ENCODE peak calls at places on chromosomes 11 and 22, in four cellular contexts. One of them, this sample, is unnamed.

GRCh38 chr11:61384271-61385242 is 7.8 kb upstream of the TMEM216 start:
- DNase-seq in fibroblast of pulmonary artery: peak; percentile 42
- DNase-seq in mucosa of descending colon: no peak
- DNase-seq in neural progenitor cell: peak; percentile 36
- DNase-seq in this sample: no peak

GRCh38 chr11:60786811-60787567 is 1.9 kb downstream of the MS4A10 start:
- DNase-seq in fibroblast of pulmonary artery: peak; percentile 93
- DNase-seq in mucosa of descending colon: peak; percentile 61
- DNase-seq in neural progenitor cell: no peak
- DNase-seq in this sample: peak; percentile 85

GRCh38 chr11:61683116-61683515 is 2.9 kb downstream of the DAGLA start:
- DNase-seq in fibroblast of pulmonary artery: no peak
- DNase-seq in mucosa of descending colon: peak; percentile 44
- DNase-seq in neural progenitor cell: no peak
- DNase-seq in this sample: no peak

GRCh38 chr22:40050258-40050657 is 55.5 kb downstream of the FAM83F start:
- DNase-seq in fibroblast of pulmonary artery: no peak
- DNase-seq in mucosa of descending colon: no peak
- DNase-seq in neural progenitor cell: no peak
- DNase-seq in this sample: no peak

GRCh38 chr11:67396587-67397398 is 4.9 kb downstream of the PPP1CA start:
- DNase-seq in fibroblast of pulmonary artery: no peak
- DNase-seq in mucosa of descending colon: no peak
- DNase-seq in neural progenitor cell: no peak
- DNase-seq in this sample: no peak

GRCh38 chr11:74466916-74467885 is at the start of gene KCNE3:
- DNase-seq in fibroblast of pulmonary artery: peak; percentile 49
- DNase-seq in mucosa of descending colon: peak; percentile 84
- DNase-seq in neural progenitor cell: peak; percentile 40
- DNase-seq in this sample: no peak

GRCh38 chr11:64862914-64863313 is 15.5 kb downstream of the EHD1 start:
- DNase-seq in fibroblast of pulmonary artery: no peak
- DNase-seq in mucosa of descending colon: no peak
- DNase-seq in neural progenitor cell: no peak
- DNase-seq in this sample: no peak

GRCh38 chr11:65545853-65546216 is 12.3 kb downstream of the LTBP3 start:
- DNase-seq in fibroblast of pulmonary artery: no peak
- DNase-seq in mucosa of descending colon: peak; percentile 60
- DNase-seq in neural progenitor cell: no peak
- DNase-seq in this sample: no peak

GRCh38 chr22:22709719-22710445 is 65.5 kb downstream of the GGTLC2 start:
- DNase-seq in fibroblast of pulmonary artery: no peak
- DNase-seq in mucosa of descending colon: no peak
- DNase-seq in neural progenitor cell: peak; percentile 67
- DNase-seq in this sample: no peak

GRCh38 chr11:67316882-67317364 is 13.6 kb downstream of the SSH3 start:
- DNase-seq in fibroblast of pulmonary artery: peak; percentile 66
- DNase-seq in mucosa of descending colon: no peak
- DNase-seq in neural progenitor cell: no peak
- DNase-seq in this sample: no peak

GRCh38 chr11:116219171-116219635 is 553.6 kb downstream of the BUD13 start:
- DNase-seq in fibroblast of pulmonary artery: no peak
- DNase-seq in mucosa of descending colon: peak; percentile 30
- DNase-seq in neural progenitor cell: no peak
- DNase-seq in this sample: no peak

GRCh38 chr11:64015935-64016468 is 19.7 kb upstream of the FLRT1 start:
- DNase-seq in fibroblast of pulmonary artery: no peak
- DNase-seq in mucosa of descending colon: no peak
- DNase-seq in neural progenitor cell: no peak
- DNase-seq in this sample: no peak

GRCh38 chr11:79419120-79419519 is 21.7 kb downstream of the TENM4 start:
- DNase-seq in fibroblast of pulmonary artery: no peak
- DNase-seq in mucosa of descending colon: peak; percentile 33
- DNase-seq in neural progenitor cell: no peak
- DNase-seq in this sample: peak; percentile 88

GRCh38 chr11:108035690-108036089 is 27.0 kb downstream of the CUL5 start:
- DNase-seq in fibroblast of pulmonary artery: no peak
- DNase-seq in mucosa of descending colon: no peak
- DNase-seq in neural progenitor cell: no peak
- DNase-seq in this sample: no peak

GRCh38 chr11:80993561-80993960 is 1552.7 kb upstream of the TENM4 start:
- DNase-seq in fibroblast of pulmonary artery: no peak
- DNase-seq in mucosa of descending colon: no peak
- DNase-seq in neural progenitor cell: no peak
- DNase-seq in this sample: peak; percentile 2

GRCh38 chr11:78314753-78315152 is 102.9 kb downstream of the GAB2 start:
- DNase-seq in fibroblast of pulmonary artery: no peak
- DNase-seq in mucosa of descending colon: no peak
- DNase-seq in neural progenitor cell: no peak
- DNase-seq in this sample: no peak

GRCh38 chr11:107704432-107704831 is 7.4 kb downstream of the SLN start:
- DNase-seq in fibroblast of pulmonary artery: peak; percentile 26
- DNase-seq in mucosa of descending colon: no peak
- DNase-seq in neural progenitor cell: no peak
- DNase-seq in this sample: peak; percentile 49

GRCh38 chr22:41030891-41031290 is 61.5 kb upstream of the EP300 start:
- DNase-seq in fibroblast of pulmonary artery: peak; percentile 70
- DNase-seq in mucosa of descending colon: no peak
- DNase-seq in neural progenitor cell: no peak
- DNase-seq in this sample: peak; percentile 41

GRCh38 chr11:74776546-74776945 is 27.9 kb downstream of the RNF169 start:
- DNase-seq in fibroblast of pulmonary artery: no peak
- DNase-seq in mucosa of descending colon: no peak
- DNase-seq in neural progenitor cell: no peak
- DNase-seq in this sample: no peak

GRCh38 chr22:39306456-39307361 is 12.7 kb downstream of the RPL3 start:
- DNase-seq in fibroblast of pulmonary artery: no peak
- DNase-seq in mucosa of descending colon: no peak
- DNase-seq in neural progenitor cell: peak; percentile 69
- DNase-seq in this sample: peak; percentile 34

GRCh38 chr11:75635009-75635909 is 33.6 kb downstream of the MAP6 start:
- DNase-seq in fibroblast of pulmonary artery: peak; percentile 42
- DNase-seq in mucosa of descending colon: no peak
- DNase-seq in neural progenitor cell: peak; percentile 14
- DNase-seq in this sample: peak; percentile 75

GRCh38 chr11:72848846-72849466 is 34.7 kb downstream of the ATG16L2 start:
- DNase-seq in fibroblast of pulmonary artery: peak; percentile 62
- DNase-seq in mucosa of descending colon: peak; percentile 41
- DNase-seq in neural progenitor cell: peak; percentile 59
- DNase-seq in this sample: peak; percentile 64

GRCh38 chr22:37237371-37238268 is 6.4 kb downstream of the RAC2 start:
- DNase-seq in fibroblast of pulmonary artery: no peak
- DNase-seq in mucosa of descending colon: no peak
- DNase-seq in neural progenitor cell: no peak
- DNase-seq in this sample: peak; percentile 51

GRCh38 chr11:46444305-46444704 is 52.7 kb upstream of the CHRM4 start:
- DNase-seq in fibroblast of pulmonary artery: no peak
- DNase-seq in mucosa of descending colon: no peak
- DNase-seq in neural progenitor cell: no peak
- DNase-seq in this sample: no peak

GRCh38 chr11:1882265-1883238 is 9.1 kb downstream of the PRR33 start:
- DNase-seq in fibroblast of pulmonary artery: peak; percentile 77
- DNase-seq in mucosa of descending colon: peak; percentile 88
- DNase-seq in neural progenitor cell: peak; percentile 93
- DNase-seq in this sample: peak; percentile 45

GRCh38 chr11:420911-421321 is 6.1 kb upstream of the SIGIRR start:
- DNase-seq in fibroblast of pulmonary artery: no peak
- DNase-seq in mucosa of descending colon: no peak
- DNase-seq in neural progenitor cell: no peak
- DNase-seq in this sample: no peak

GRCh38 chr11:12461516-12461915 is 84.1 kb downstream of the PARVA start:
- DNase-seq in fibroblast of pulmonary artery: no peak
- DNase-seq in mucosa of descending colon: no peak
- DNase-seq in neural progenitor cell: no peak
- DNase-seq in this sample: no peak

GRCh38 chr11:76803023-76803422 is 19.9 kb downstream of the TSKU start:
- DNase-seq in fibroblast of pulmonary artery: peak; percentile 67
- DNase-seq in mucosa of descending colon: no peak
- DNase-seq in neural progenitor cell: no peak
- DNase-seq in this sample: peak; percentile 78

GRCh38 chr11:103358251-103358650 is 249.0 kb downstream of the DYNC2H1 start:
- DNase-seq in fibroblast of pulmonary artery: peak; percentile 17
- DNase-seq in mucosa of descending colon: no peak
- DNase-seq in neural progenitor cell: no peak
- DNase-seq in this sample: peak; percentile 66

GRCh38 chr11:15773024-15773423 is 583.3 kb downstream of the SOX6 start:
- DNase-seq in fibroblast of pulmonary artery: no peak
- DNase-seq in mucosa of descending colon: no peak
- DNase-seq in neural progenitor cell: no peak
- DNase-seq in this sample: no peak

GRCh38 chr11:110294509-110294908 is 1.9 kb downstream of the RDX start:
- DNase-seq in fibroblast of pulmonary artery: no peak
- DNase-seq in mucosa of descending colon: no peak
- DNase-seq in neural progenitor cell: peak; percentile 26
- DNase-seq in this sample: no peak

GRCh38 chr22:43789452-43789851 is 22.7 kb downstream of the EFCAB6 start:
- DNase-seq in fibroblast of pulmonary artery: peak; percentile 96
- DNase-seq in mucosa of descending colon: no peak
- DNase-seq in neural progenitor cell: no peak
- DNase-seq in this sample: peak; percentile 84

GRCh38 chr22:26724414-26724813 is 67.0 kb downstream of the MIAT start:
- DNase-seq in fibroblast of pulmonary artery: no peak
- DNase-seq in mucosa of descending colon: no peak
- DNase-seq in neural progenitor cell: no peak
- DNase-seq in this sample: no peak

GRCh38 chr11:115670538-115671200 is 166.5 kb upstream of the CADM1 start:
- DNase-seq in fibroblast of pulmonary artery: no peak
- DNase-seq in mucosa of descending colon: no peak
- DNase-seq in neural progenitor cell: no peak
- DNase-seq in this sample: no peak

DNA sequence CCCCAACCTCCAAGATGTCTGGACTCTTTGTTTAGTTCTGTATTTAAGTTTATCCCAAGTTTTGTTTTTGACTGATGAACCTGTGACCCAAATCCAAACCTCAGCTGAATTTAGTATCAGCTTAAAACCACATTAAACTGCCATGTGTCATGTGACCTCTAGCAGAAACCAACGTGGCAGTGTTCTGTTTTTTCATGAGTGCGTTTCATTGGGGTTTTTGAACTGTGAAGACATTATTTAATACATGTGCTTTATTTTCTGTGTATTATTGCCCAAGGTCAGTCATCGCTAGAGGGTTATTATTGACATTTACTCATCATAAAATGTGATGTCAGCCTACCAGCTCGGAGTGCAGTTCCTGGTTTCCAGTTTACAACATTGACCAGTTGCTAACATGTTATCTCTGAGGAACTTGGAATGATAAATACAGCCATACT is 1.8 kb downstream of the TLCD5 start:
- DNase-seq in fibroblast of pulmonary artery: peak; percentile 24
- DNase-seq in mucosa of descending colon: no peak
- DNase-seq in neural progenitor cell: no peak
- DNase-seq in this sample: no peak
- H3K4me3 ChIP-seq in fibroblast of pulmonary artery: no peak overlapping the region
- H3K4me3 ChIP-seq in mucosa of descending colon: no peak overlapping the region
- H3K4me3 ChIP-seq in neural progenitor cell: no peak overlapping the region
- H3K4me3 ChIP-seq in this sample: no peak overlapping the region

GRCh38 chr11:13538044-13538443 is 42.2 kb upstream of the PTH start:
- DNase-seq in fibroblast of pulmonary artery: no peak
- DNase-seq in mucosa of descending colon: no peak
- DNase-seq in neural progenitor cell: no peak
- DNase-seq in this sample: no peak

GRCh38 chr11:13534358-13534757 is 38.6 kb upstream of the PTH start:
- DNase-seq in fibroblast of pulmonary artery: no peak
- DNase-seq in mucosa of descending colon: no peak
- DNase-seq in neural progenitor cell: no peak
- DNase-seq in this sample: no peak

GRCh38 chr11:13535819-13536218 is 40.0 kb upstream of the PTH start:
- DNase-seq in fibroblast of pulmonary artery: peak; percentile 2
- DNase-seq in mucosa of descending colon: no peak
- DNase-seq in neural progenitor cell: peak; percentile 18
- DNase-seq in this sample: no peak
- TF ChIP-seq CTCF in fibroblast of pulmonary artery: no peak
- TF ChIP-seq CTCF in mucosa of descending colon: no peak
- TF ChIP-seq CTCF in neural progenitor cell: peak; percentile 28
- TF ChIP-seq CTCF in this sample: no peak

GRCh38 chr22:20431520-20432237 is 5.9 kb downstream of the SCARF2 start:
- DNase-seq in fibroblast of pulmonary artery: no peak
- DNase-seq in mucosa of descending colon: no peak
- DNase-seq in neural progenitor cell: peak; percentile 37
- DNase-seq in this sample: no peak

GRCh38 chr22:20429254-20430100 is 8.1 kb downstream of the SCARF2 start:
- DNase-seq in fibroblast of pulmonary artery: no peak
- DNase-seq in mucosa of descending colon: peak; percentile 88
- DNase-seq in neural progenitor cell: peak; percentile 87
- DNase-seq in this sample: no peak

GRCh38 chr22:20432244-20432686 is 5.4 kb downstream of the SCARF2 start:
- DNase-seq in fibroblast of pulmonary artery: no peak
- DNase-seq in mucosa of descending colon: no peak
- DNase-seq in neural progenitor cell: no peak
- DNase-seq in this sample: no peak

GRCh38 chr22:20430101-20430640 is 7.5 kb downstream of the SCARF2 start:
- DNase-seq in fibroblast of pulmonary artery: no peak
- DNase-seq in mucosa of descending colon: no peak
- DNase-seq in neural progenitor cell: no peak
- DNase-seq in this sample: no peak

GRCh38 chr22:20430641-20431519 is 6.7 kb downstream of the SCARF2 start:
- DNase-seq in fibroblast of pulmonary artery: no peak
- DNase-seq in mucosa of descending colon: peak; percentile 68
- DNase-seq in neural progenitor cell: peak; percentile 93
- DNase-seq in this sample: peak; percentile 84
- H3K4me3 ChIP-seq in fibroblast of pulmonary artery: no peak overlapping the region
- H3K4me3 ChIP-seq in mucosa of descending colon: no peak overlapping the region
- H3K4me3 ChIP-seq in neural progenitor cell: peak overlapping the region; percentile 42
- H3K4me3 ChIP-seq in this sample: no peak overlapping the region

GRCh38 chr11:58740447-58740846 is 8.7 kb upstream of the GLYAT start:
- DNase-seq in fibroblast of pulmonary artery: no peak
- DNase-seq in mucosa of descending colon: no peak
- DNase-seq in neural progenitor cell: no peak
- DNase-seq in this sample: no peak

GRCh38 chr11:58742140-58742539 is 10.4 kb upstream of the GLYAT start:
- DNase-seq in fibroblast of pulmonary artery: no peak
- DNase-seq in mucosa of descending colon: no peak
- DNase-seq in neural progenitor cell: no peak
- DNase-seq in this sample: no peak

GRCh38 chr11:58739725-58740430 is 8.1 kb upstream of the GLYAT start:
- DNase-seq in fibroblast of pulmonary artery: no peak
- DNase-seq in mucosa of descending colon: no peak
- DNase-seq in neural progenitor cell: no peak
- DNase-seq in this sample: no peak

GRCh38 chr11:58742981-58743880 is 11.5 kb upstream of the GLYAT start:
- DNase-seq in fibroblast of pulmonary artery: no peak
- DNase-seq in mucosa of descending colon: no peak
- DNase-seq in neural progenitor cell: no peak
- DNase-seq in this sample: no peak

GRCh38 chr11:58741127-58741526 is 9.4 kb upstream of the GLYAT start:
- DNase-seq in fibroblast of pulmonary artery: no peak
- DNase-seq in mucosa of descending colon: no peak
- DNase-seq in neural progenitor cell: no peak
- DNase-seq in this sample: no peak
- TF ChIP-seq CTCF in fibroblast of pulmonary artery: no peak
- TF ChIP-seq CTCF in mucosa of descending colon: no peak
- TF ChIP-seq CTCF in neural progenitor cell: no peak
- TF ChIP-seq CTCF in this sample: no peak

This sample was measured in foreskin fibroblast.